ENCODE peak calls at places on chromosomes 13 and 19, in seven cellular contexts. C is dorsolateral prefrontal cortex, U is cardiac fibroblast, G is astrocyte, K is lower leg skin, B is AG10803, P is heart left ventricle. J is an unnamed sample.

GRCh38 chr19:13906525-13906904 is 514 bp downstream of the CC2D1A start:
- DNase-seq in P (no peak), U (no peak), C (no peak), B (peak; percentile 9), G (no peak), K (no peak), J (no peak)

GRCh38 chr13:45951724-45952123 is 100.2 kb upstream of the SIAH3 start:
- DNase-seq in B (no peak), K (no peak), C (no peak), U (peak; percentile 7), P (no peak), G (no peak), J (no peak)

GRCh38 chr19:44788971-44789370 is 11.3 kb downstream of the CBLC start:
- DNase-seq in B (no peak), C (no peak), P (no peak), G (no peak), U (no peak), K (no peak), J (no peak)

GRCh38 chr13:21033866-21034601 is 27.4 kb downstream of the LATS2 start:
- DNase-seq in B (peak; percentile 75), G (peak; percentile 72), U (no peak), C (no peak), P (no peak), K (peak; percentile 78), J (no peak)

GRCh38 chr13:100129605-100130004 is 40.7 kb downstream of the PCCA start:
- DNase-seq in U (peak; percentile 18), C (no peak), G (no peak), B (peak; percentile 34), P (no peak), K (no peak), J (no peak)

GRCh38 chr13:32087955-32088747 is 56.6 kb downstream of the FRY start:
- DNase-seq in C (no peak), B (peak; percentile 4), K (no peak), P (no peak), U (no peak), G (peak; percentile 12), J (no peak)

GRCh38 chr13:34657716-34658115 is 284.4 kb upstream of the NBEA start:
- DNase-seq in B (peak; percentile 63), U (no peak), K (no peak), P (no peak), C (no peak), G (peak; percentile 86), J (no peak)

GRCh38 chr13:34416833-34417425 is 525.1 kb upstream of the NBEA start:
- DNase-seq in C (peak; percentile 61), B (peak; percentile 87), G (peak; percentile 83), U (peak; percentile 68), P (peak; percentile 88), K (no peak), J (peak; percentile 80)

GRCh38 chr19:3670796-3671679 is 29.2 kb downstream of the PIP5K1C start:
- DNase-seq in B (peak; percentile 64), U (peak; percentile 87), C (no peak), P (peak; percentile 90), K (peak; percentile 93), G (peak; percentile 54), J (peak; percentile 89)

GRCh38 chr19:40609561-40610395 is 8.6 kb downstream of the LTBP4 start:
- DNase-seq in B (peak; percentile 88), K (peak; percentile 99), G (peak; percentile 48), C (peak; percentile 62), U (peak; percentile 67), P (peak; percentile 94), J (no peak)

GRCh38 chr13:52862358-52863206 is 14.1 kb upstream of the PCDH8 start:
- DNase-seq in B (no peak), C (no peak), G (no peak), U (no peak), P (no peak), K (no peak), J (peak; percentile 2)

GRCh38 chr13:107138468-107138867 is 570.5 kb upstream of the ARGLU1 start:
- DNase-seq in P (no peak), B (no peak), G (no peak), K (no peak), U (no peak), C (no peak), J (no peak)

GRCh38 chr13:109807345-109807744 is 21.0 kb upstream of the IRS2 start:
- DNase-seq in G (no peak), U (no peak), B (no peak), P (no peak), C (no peak), K (no peak), J (no peak)

GRCh38 chr13:114055766-114056165 is 76.7 kb downstream of the RASA3 start:
- DNase-seq in P (no peak), K (no peak), B (no peak), C (no peak), U (no peak), G (no peak), J (no peak)

GRCh38 chr13:57970404-57970803 is 338.9 kb downstream of the PCDH17 start:
- DNase-seq in P (no peak), G (peak; percentile 47), B (no peak), K (no peak), C (no peak), U (no peak), J (no peak)

DNA sequence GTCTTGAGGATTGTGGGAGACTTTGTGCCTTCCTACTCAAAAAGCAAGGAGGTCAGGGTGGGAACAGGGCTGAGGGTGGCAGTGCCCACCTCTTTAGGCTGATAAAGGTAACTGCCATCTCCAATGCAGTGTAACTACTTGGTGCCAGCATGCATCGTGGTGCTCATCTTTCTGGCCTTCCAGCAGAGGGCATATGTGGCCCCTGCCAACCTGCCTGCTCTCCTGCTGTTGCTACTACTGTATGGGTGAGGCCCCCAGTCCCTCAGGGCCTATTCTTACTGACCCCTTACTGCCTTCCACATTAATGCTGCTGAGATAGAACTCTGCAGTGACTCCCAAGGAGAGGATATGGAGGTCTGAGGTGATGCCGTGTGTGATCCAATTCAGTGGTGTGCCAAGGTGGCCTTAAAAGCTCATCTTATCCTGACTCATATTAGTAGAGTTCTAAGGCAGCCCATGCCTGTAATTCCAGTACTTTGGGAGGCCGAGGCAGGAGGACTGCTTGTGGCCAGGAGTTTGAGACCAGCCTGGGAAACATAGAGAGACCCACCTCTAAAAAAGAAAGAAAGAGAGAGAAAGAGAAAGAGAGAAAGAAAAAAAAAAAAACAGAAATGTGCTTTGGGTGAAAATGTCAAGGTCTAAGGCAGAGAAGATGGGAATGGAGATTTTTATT is 9.6 kb upstream of the ARHGAP45 start:
- DNase-seq in B (peak; percentile 67), K (no peak), C (no peak), G (peak; percentile 67), P (no peak), U (peak; percentile 73), J (peak; percentile 74)
- TF ChIP-seq CTCF in B (no peak), K (no peak), C (no peak), G (no peak), P (no peak), U (no peak), J (no peak)

GRCh38 chr19:35247526-35248309 is 1.1 kb upstream of the LSR start:
- DNase-seq in C (no peak), K (peak; percentile 92), B (no peak), P (peak; percentile 47), U (no peak), G (no peak), J (no peak)

GRCh38 chr19:35249146-35249847 is 495 bp downstream of the LSR start:
- DNase-seq in K (peak; percentile 85), P (no peak), C (no peak), G (no peak), U (no peak), B (no peak), J (no peak)

GRCh38 chr19:35251456-35251855 is 2.7 kb downstream of the LSR start:
- DNase-seq in C (no peak), U (no peak), P (no peak), G (no peak), B (no peak), K (peak; percentile 18), J (no peak)

GRCh38 chr19:35248310-35249145 is at the start of gene LSR:
- DNase-seq in B (no peak), U (no peak), C (no peak), P (no peak), G (no peak), K (peak; percentile 93), J (no peak)

GRCh38 chr19:35249848-35250711 is 1.3 kb downstream of the LSR start:
- DNase-seq in B (no peak), K (peak; percentile 77), C (no peak), P (no peak), U (no peak), G (no peak), J (no peak)
- H3K4me3 ChIP-seq in B (no peak overlapping the region), K (no peak overlapping the region), C (peak overlapping the region; percentile 48), P (no peak overlapping the region), U (no peak overlapping the region), G (no peak overlapping the region), J (no peak overlapping the region)

GRCh38 chr13:41596190-41596589 is 138.8 kb downstream of the RGCC start:
- DNase-seq in K (no peak), C (no peak), G (peak; percentile 36), U (peak; percentile 49), P (no peak), B (no peak), J (peak; percentile 56)
- TF ChIP-seq CTCF in K (no peak), C (no peak), G (no peak), U (peak; percentile 27), P (peak; percentile 31), B (peak; percentile 31), J (peak; percentile 40)

DNA sequence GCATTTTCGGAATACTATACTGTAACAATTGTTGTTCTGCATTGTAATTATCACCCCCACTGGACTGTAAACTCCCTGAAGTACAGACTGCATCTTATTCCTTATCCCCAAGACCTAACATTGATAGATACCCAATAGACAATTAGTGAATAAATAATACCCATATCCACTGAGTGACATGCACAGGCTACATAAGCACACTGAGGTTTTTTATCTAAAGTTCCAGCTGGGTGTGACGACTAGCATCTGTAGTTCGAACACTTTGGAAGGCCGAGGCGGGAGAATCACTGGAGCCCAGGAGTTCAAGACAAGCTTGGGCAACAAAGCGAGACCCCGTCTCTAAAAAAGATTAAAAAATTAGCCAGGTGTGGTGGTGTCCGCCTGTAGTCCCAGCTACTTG is 2.5 kb downstream of the KPNA3 start:
- DNase-seq in C (no peak), U (no peak), P (no peak), K (no peak), B (no peak), G (no peak), J (no peak)
- H3K4me3 ChIP-seq in C (no peak overlapping the region), U (no peak overlapping the region), P (no peak overlapping the region), K (no peak overlapping the region), B (no peak overlapping the region), G (no peak overlapping the region), J (no peak overlapping the region)

GRCh38 chr19:56751078-56751489 is 79.5 kb upstream of the ZNF835 start:
- DNase-seq in B (no peak), G (no peak), P (no peak), K (no peak), U (no peak), C (peak; percentile 94), J (no peak)

GRCh38 chr19:56746367-56746766 is 74.8 kb upstream of the ZNF835 start:
- DNase-seq in G (no peak), B (no peak), C (no peak), P (no peak), U (no peak), K (no peak), J (no peak)

GRCh38 chr19:56750658-56751057 is 79.1 kb upstream of the ZNF835 start:
- DNase-seq in C (peak; percentile 30), U (no peak), K (no peak), G (no peak), P (no peak), B (no peak), J (no peak)

DNA sequence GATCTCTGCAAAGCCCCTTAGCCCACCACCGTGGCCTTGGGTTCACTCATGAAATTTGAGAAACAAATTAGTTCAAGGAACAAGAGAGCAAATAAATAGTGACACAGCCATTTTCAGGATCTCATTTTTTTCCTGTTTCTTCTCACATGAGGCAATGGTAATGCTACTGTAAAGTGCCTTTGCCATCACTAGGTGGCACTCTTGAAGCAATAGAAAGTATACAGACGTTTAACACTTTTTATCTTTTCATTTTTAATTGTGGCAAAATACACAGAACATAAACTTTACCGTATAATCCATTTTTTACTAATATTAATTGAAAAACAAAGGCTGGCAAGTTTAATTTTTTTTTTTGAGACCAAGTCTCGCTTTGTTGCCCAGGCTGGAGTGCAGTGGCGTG is 76.9 kb upstream of the ZNF835 start:
- DNase-seq in U (peak; percentile 32), P (no peak), K (no peak), B (no peak), C (peak; percentile 70), G (no peak), J (peak; percentile 7)
- TF ChIP-seq CTCF in U (peak; percentile 22), P (peak; percentile 73), K (no peak), B (no peak), C (peak; percentile 78), G (no peak), J (no peak)

J was measured in fibroblast of pulmonary artery.